ENCODE peak calls at places on chromosome 18, in four cellular contexts. F, C, H and M are unnamed samples.

GRCh38 chr18:42752921-42753320 is 362.6 kb downstream of the RIT2 start:
- DNase-seq in F (no peak), C (no peak), H (no peak), M (no peak)

GRCh38 chr18:10524507-10525425 is 1.1 kb upstream of the NAPG start:
- DNase-seq in F (peak), C (no peak), H (no peak), M (no peak)

GRCh38 chr18:47150824-47151366 is 595 bp upstream of the HDHD2 start:
- DNase-seq in F (peak), C (no peak), H (no peak), M (peak)

GRCh38 chr18:2572892-2573291 is 1.5 kb downstream of the NDC80 start:
- DNase-seq in F (no peak), C (no peak), H (no peak), M (no peak)

GRCh38 chr18:44195394-44196140 is 485.1 kb upstream of the SETBP1 start:
- DNase-seq in F (no peak), C (no peak), H (no peak), M (no peak)

GRCh38 chr18:159037-159652 is 788 bp downstream of the USP14 start:
- DNase-seq in F (peak), C (no peak), H (no peak), M (peak)

GRCh38 chr18:48800479-48800876 is 150.3 kb downstream of the SMAD7 start:
- DNase-seq in F (no peak), C (no peak), H (no peak), M (no peak)

GRCh38 chr18:21914739-21915319 is 174.2 kb downstream of the MIB1 start:
- DNase-seq in F (peak), C (no peak), H (peak), M (peak)

GRCh38 chr18:5582054-5582453 is 38.3 kb upstream of the EPB41L3 start:
- DNase-seq in F (no peak), C (no peak), H (no peak), M (no peak)

GRCh38 chr18:52677991-52678390 is 338.0 kb downstream of the DCC start:
- DNase-seq in F (no peak), C (no peak), H (no peak), M (no peak)

DNA sequence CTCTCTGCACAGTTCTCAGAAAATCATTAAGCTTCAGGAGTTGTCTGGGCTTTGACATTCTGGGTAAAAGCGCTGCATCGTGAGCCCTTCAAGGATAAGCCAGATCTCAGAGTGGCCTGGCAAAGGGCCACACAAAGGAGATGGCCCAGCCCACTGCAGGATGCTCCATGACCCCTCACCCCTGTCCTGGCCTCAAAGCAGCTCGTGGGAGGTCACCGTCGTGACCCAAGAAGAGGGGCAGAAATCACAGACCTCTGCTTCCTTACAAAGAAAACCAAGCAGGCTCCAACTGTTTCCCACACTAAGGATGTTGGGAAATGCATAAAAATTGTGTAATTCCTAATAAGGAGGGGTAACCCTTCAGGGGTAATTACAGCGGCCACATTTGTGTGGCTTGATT is 102.2 kb downstream of the BOD1L2 start:
- DNase-seq in F (no peak), C (no peak), H (no peak), M (no peak)
- H3K9ac ChIP-seq in F (no peak), C (no peak), H (no peak), M (no peak)

GRCh38 chr18:12283256-12283655 is 24.8 kb upstream of the TUBB6 start:
- DNase-seq in F (peak), C (no peak), H (peak), M (no peak)
- TF ChIP-seq FOXM1 in F (no peak), C (no peak), H (no peak), M (no peak)

DNA sequence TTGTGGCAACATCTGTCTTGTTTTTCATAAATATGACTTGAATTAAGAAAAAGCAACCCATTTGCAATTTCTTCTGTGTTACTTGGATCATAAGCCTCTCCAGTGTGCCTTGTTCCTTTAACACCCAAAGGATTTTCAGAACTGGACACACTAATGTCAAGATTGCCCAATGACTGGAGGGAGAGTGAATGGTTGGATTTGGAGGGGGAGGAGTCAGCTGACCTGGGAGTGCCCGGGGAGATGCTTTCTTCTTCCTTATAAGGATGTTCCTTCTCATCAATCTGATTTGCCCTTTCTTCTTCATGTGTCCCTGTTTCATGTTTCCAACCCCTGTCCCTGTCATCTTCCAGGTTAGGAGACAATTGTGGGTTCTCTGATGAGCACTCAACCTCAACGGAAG is 48.8 kb downstream of the ALPK2 start:
- DNase-seq in F (no peak), C (no peak), H (no peak), M (no peak)
- H3K9ac ChIP-seq in F (no peak), C (no peak), H (no peak), M (no peak)

GRCh38 chr18:23838801-23839366 is 149.6 kb downstream of the LAMA3 start:
- DNase-seq in F (no peak), C (no peak), H (no peak), M (no peak)
- TF ChIP-seq FOXM1 in F (no peak), C (no peak), H (no peak), M (no peak)

DNA sequence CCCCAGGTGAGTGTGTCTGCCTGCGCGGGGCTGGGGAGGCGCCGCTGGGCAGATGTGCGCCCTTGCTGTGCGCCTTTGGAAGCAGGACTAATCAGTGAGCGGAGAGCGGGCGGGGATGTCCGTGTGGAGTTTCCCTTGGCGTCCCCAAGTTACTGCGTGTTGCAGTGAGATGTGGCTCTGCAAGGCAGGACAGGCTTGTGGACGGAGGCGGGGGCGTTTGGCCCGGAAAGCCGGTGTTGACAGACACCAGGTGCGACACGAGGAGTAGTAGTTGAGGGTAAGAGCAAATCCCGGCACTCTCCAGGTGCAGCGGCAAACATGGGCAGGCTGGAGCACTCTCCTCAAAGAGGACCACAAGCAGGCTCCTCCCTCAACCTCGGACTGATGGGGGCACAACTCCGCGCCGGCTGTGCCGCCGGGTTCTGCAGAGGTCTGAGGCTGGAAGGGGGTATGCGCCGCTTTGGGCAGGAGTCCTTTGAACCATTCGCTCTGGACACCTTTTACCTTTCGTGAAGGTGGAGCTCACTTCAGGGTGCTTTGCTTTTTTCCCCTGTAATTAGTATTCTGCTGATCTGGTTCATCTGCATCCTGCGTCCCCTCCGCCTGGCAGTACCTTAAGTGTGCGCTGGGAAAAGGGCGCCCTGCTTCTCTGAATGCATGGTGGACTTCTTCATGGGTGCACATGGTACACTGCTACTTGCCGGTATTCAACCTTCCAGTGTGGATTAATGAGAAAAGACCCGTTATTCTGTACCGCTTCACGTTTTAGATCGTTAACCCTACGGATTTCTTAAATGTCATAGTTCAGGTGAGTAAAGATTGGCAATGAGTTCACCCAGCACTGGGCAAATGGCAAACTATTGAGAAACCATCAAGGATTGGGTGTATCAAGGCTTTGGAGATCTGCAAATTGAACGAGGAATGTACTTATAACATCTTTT is 603 bp downstream of the CDH7 start:
- DNase-seq in F (no peak), C (no peak), H (no peak), M (no peak)
- H3K9ac ChIP-seq in F (no peak), C (no peak), H (no peak), M (no peak)

GRCh38 chr18:62425465-62426190 is 97.2 kb upstream of the ZCCHC2 start:
- DNase-seq in F (peak), C (no peak), H (peak), M (peak)

GRCh38 chr18:62418258-62418657 is 93.1 kb downstream of the TNFRSF11A start:
- DNase-seq in F (no peak), C (no peak), H (no peak), M (no peak)

GRCh38 chr18:62420513-62421209 is 95.6 kb downstream of the TNFRSF11A start:
- DNase-seq in F (peak), C (peak), H (peak), M (no peak)

DNA sequence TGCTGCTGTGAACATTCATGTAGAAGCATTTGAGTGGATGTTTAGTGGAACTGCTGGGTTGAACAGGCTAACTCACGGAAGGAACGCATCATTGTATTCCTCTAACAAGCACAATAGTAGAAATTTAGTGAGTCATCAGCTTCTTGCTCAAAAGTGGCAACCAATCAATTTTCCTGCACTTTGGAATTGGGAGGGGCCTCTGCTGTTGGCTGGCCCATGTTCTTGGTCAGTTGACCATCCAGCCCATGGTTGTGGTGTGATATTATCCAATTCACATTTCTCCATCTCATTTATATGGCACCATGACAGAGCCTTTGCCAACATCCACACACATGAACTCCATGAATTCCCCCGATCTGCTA is 95.0 kb downstream of the TNFRSF11A start:
- DNase-seq in F (peak), C (no peak), H (peak), M (no peak)
- TF ChIP-seq FOXM1 in F (no peak), C (no peak), H (no peak), M (no peak)

GRCh38 chr18:23451011-23451410 is 2.1 kb upstream of the RIOK3 start:
- DNase-seq in F (no peak), C (no peak), H (no peak), M (no peak)

GRCh38 chr18:23448291-23448690 is 4.8 kb upstream of the RIOK3 start:
- DNase-seq in F (no peak), C (no peak), H (no peak), M (no peak)

GRCh38 chr18:23452347-23452727 is 750 bp upstream of the RIOK3 start:
- DNase-seq in F (no peak), C (no peak), H (no peak), M (no peak)

GRCh38 chr18:23451491-23451890 is 1.6 kb upstream of the RIOK3 start:
- DNase-seq in F (no peak), C (no peak), H (no peak), M (no peak)

DNA sequence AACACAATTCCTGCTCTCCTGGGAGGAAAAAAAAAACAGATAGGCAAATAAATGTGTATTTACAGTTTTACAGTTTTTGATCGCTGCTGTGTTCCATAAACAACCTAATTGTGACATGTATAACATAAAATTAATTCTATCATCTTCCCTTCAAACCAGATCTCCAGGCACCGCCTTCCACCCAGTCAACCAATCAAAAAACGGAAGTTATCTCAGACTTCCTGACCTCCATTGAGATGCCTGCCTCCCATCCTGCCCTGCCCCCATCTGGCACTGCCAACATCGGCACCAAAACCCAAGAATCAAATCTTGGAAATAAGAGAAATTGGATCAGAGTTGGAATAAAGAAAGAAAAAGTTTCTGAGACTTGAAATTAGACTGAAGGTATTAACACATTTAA is 3.1 kb upstream of the RIOK3 start:
- DNase-seq in F (no peak), C (no peak), H (peak), M (peak)
- H3K9ac ChIP-seq in F (no peak), C (no peak), H (no peak), M (no peak)

DNA sequence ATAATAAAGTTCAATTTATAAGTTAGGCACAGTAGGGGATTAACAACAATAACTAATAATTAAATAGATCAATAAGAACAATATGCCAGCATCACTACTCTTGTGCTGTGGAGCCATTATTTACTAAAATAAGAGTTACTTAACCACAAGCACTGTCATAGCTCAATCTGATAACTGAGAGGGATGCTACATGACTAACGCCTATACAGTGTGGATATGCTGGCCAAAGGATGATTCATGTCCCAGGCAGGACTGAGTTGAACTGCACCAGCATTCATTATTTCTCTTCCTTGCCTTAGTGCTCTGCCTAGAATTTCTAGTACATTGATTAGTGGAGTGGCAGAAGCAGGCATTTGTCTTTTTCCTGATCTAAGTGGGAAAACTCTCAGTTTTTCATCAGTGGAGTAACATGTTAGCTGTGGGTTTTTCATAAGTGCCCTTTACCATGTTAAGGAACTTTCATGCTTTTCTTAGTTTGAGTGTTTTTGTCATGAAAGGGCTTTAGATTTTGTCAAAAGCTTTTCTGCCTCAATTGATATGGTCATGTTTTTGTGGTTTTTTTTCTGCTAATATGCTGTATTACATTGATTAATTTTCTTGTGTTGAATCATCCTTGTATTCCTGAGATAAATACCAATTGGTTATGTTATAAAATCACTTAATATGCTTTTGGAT is 21.7 kb downstream of the KIAA1328 start:
- DNase-seq in F (peak), C (no peak), H (no peak), M (no peak)
- TF ChIP-seq FOXM1 in F (no peak), C (no peak), H (no peak), M (peak)

DNA sequence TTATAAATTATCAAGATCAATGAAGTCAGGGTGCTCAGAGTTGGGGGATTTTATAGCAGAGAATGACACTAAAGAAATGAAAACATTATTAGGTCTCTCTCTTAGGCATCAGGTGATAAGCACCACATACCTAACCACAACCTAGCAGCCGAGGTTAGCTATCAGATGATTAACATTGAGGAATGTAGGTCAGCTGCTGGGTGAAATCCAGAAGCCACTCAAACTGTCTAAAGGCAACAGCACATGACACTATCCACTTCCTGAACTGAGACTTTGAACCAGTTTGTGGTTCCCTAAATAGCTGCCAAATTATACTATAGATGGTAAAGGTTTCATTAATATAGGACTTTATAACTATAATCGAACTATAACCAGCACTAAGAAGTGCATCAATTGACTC is 4.7 kb downstream of the EPG5 start:
- DNase-seq in F (peak), C (peak), H (no peak), M (no peak)
- H3K9ac ChIP-seq in F (no peak), C (no peak), H (no peak), M (peak)

GRCh38 chr18:23056315-23056714 is 79.0 kb upstream of the CABLES1 start:
- DNase-seq in F (no peak), C (no peak), H (no peak), M (no peak)
- TF ChIP-seq FOXM1 in F (no peak), C (no peak), H (no peak), M (no peak)